ENCODE peak calls at places on chromosomes 4 and X, in seven cellular contexts. A is DND-41, U is LHCN-M2, D is hepatocyte, C is HT1080, F is germinal center, Y is thoracic aorta. B is an unnamed sample.

GRCh38 chrX:80181079-80181478 is 166.5 kb downstream of the TBX22 start:
- DNase-seq in A (no peak), U (no peak), D (no peak), C (no peak), F (no peak), Y (no peak), B (no peak)

GRCh38 chr4:169079942-169080827 is 70.1 kb upstream of the CBR4 start:
- DNase-seq in A (peak; percentile 19), U (peak; percentile 55), D (peak; percentile 86), C (peak; percentile 84), F (peak; percentile 24), Y (no peak), B (no peak)

GRCh38 chrX:37910186-37910585 is 62.8 kb upstream of the DYNLT3 start:
- DNase-seq in A (no peak), U (no peak), D (no peak), C (no peak), F (no peak), Y (no peak), B (no peak)

GRCh38 chr4:165927815-165928214 is 54.8 kb downstream of the TLL1 start:
- DNase-seq in A (no peak), U (no peak), D (no peak), C (peak; percentile 1), F (no peak), Y (no peak), B (no peak)

GRCh38 chrX:134908235-134908834 is 82.5 kb upstream of the SMIM10 start:
- DNase-seq in A (peak; percentile 11), U (peak; percentile 18), D (peak; percentile 18), C (peak; percentile 48), F (no peak), Y (no peak), B (peak; percentile 17)

GRCh38 chr4:88429401-88429800 is 27.5 kb upstream of the HERC5 start:
- DNase-seq in A (no peak), U (no peak), D (no peak), C (peak; percentile 4), F (no peak), Y (no peak), B (no peak)

GRCh38 chrX:46386511-46386910 is 158.7 kb downstream of the ZNF674 start:
- DNase-seq in A (no peak), U (no peak), D (no peak), C (no peak), F (no peak), Y (no peak), B (no peak)

GRCh38 chr4:15964159-15964558 is 1.2 kb upstream of the FGFBP2 start:
- DNase-seq in A (no peak), U (no peak), D (no peak), C (no peak), F (no peak), Y (no peak), B (no peak)

GRCh38 chr4:153447175-153447887 is 18.8 kb upstream of the TMEM131L start:
- DNase-seq in A (no peak), U (peak; percentile 62), D (peak; percentile 17), C (no peak), F (no peak), Y (no peak), B (no peak)

GRCh38 chr4:164904336-164904735 is 27.4 kb downstream of the APELA start:
- DNase-seq in A (no peak), U (no peak), D (no peak), C (no peak), F (no peak), Y (no peak), B (no peak)

GRCh38 chrX:150460781-150461180 is 97.7 kb downstream of the MAMLD1 start:
- DNase-seq in A (no peak), U (no peak), D (no peak), C (no peak), F (no peak), Y (no peak), B (no peak)

GRCh38 chr4:91935217-91935616 is 368.5 kb upstream of the GRID2 start:
- DNase-seq in A (no peak), U (no peak), D (peak; percentile 23), C (no peak), F (no peak), Y (no peak), B (no peak)

GRCh38 chrX:1597345-1598020 is 6.1 kb downstream of the AKAP17A start:
- DNase-seq in A (no peak), U (no peak), D (no peak), C (no peak), F (no peak), Y (no peak), B (no peak)

GRCh38 chr4:53863163-53863562 is 201.2 kb downstream of the CHIC2 start:
- DNase-seq in A (no peak), U (no peak), D (no peak), C (no peak), F (no peak), Y (no peak), B (no peak)

GRCh38 chrX:72100051-72100755 is 31.5 kb downstream of the RTL5 start:
- DNase-seq in A (no peak), U (no peak), D (no peak), C (no peak), F (no peak), Y (no peak), B (no peak)

GRCh38 chr4:37661643-37662221 is 24.4 kb downstream of the RELL1 start:
- DNase-seq in A (no peak), U (peak; percentile 88), D (no peak), C (peak; percentile 29), F (no peak), Y (no peak), B (peak; percentile 20)